ENCODE peak calls at places on chromosomes 11 and 22, in seven cellular contexts. R, T, X, W, B, Q and S are unnamed samples.

GRCh38 chr11:41237386-41237785 is 222.1 kb downstream of the LRRC4C start:
- DNase-seq in Q (no peak), B (no peak), R (no peak), X (no peak), T (no peak), W (no peak), S (no peak)

GRCh38 chr11:45778341-45778740 is 26.6 kb upstream of the SLC35C1 start:
- DNase-seq in T (no peak), B (no peak), Q (no peak), R (no peak), W (no peak), X (no peak), S (no peak)

GRCh38 chr22:48651981-48652538 is 1175.6 kb downstream of the BRD1 start:
- DNase-seq in B (no peak), X (no peak), R (no peak), T (no peak), W (no peak), Q (no peak), S (no peak)

GRCh38 chr11:113615098-113615497 is 91.0 kb downstream of the TMPRSS5 start:
- DNase-seq in T (peak), B (no peak), X (no peak), W (no peak), R (no peak), Q (no peak), S (no peak)

GRCh38 chr11:2988361-2988762 is 3.8 kb downstream of the NAP1L4 start:
- DNase-seq in W (peak), Q (no peak), X (peak), B (no peak), T (no peak), R (no peak), S (no peak)

GRCh38 chr11:17004486-17005148 is 9.6 kb downstream of the PLEKHA7 start:
- DNase-seq in W (no peak), X (no peak), B (no peak), T (no peak), Q (no peak), R (no peak), S (no peak)

GRCh38 chr11:125995313-125995712 is 49.5 kb downstream of the VSIG10L2 start:
- DNase-seq in W (no peak), X (peak), B (no peak), R (no peak), Q (peak), T (no peak), S (no peak)

GRCh38 chr11:47280860-47281259 is 10.9 kb downstream of the MADD start:
- DNase-seq in X (no peak), T (no peak), W (no peak), B (no peak), Q (no peak), R (no peak), S (no peak)

GRCh38 chr11:120212926-120213325 is 2.1 kb downstream of the OAF start:
- DNase-seq in T (no peak), X (no peak), Q (no peak), B (no peak), W (no peak), R (no peak), S (no peak)

GRCh38 chr11:110093407-110094297 is 460 bp downstream of the ZC3H12C start:
- DNase-seq in W (peak), R (peak), X (no peak), T (peak), B (peak), Q (peak), S (peak)

GRCh38 chr11:116724813-116725212 is 48.0 kb downstream of the BUD13 start:
- DNase-seq in R (no peak), X (no peak), T (no peak), Q (no peak), W (no peak), B (no peak), S (no peak)